ENCODE peak calls at places on chromosomes 3 and 15, in six cellular contexts. E is trophoblast cell, K is IMR-90, M is H9, G is mesenchymal stem cell, Q is H1. J is an unnamed sample.

GRCh38 chr15:82159922-82160321 is 102.6 kb downstream of the EFL1 start:
- DNase-seq in E (peak), K (peak), M (no peak), G (peak), Q (no peak), J (peak)

GRCh38 chr15:31870336-31871158 is 159.8 kb upstream of the CHRNA7 start:
- DNase-seq in E (peak), K (peak), M (peak), G (peak), Q (peak), J (peak)

GRCh38 chr15:26125664-26126063 is 262.5 kb upstream of the ATP10A start:
- DNase-seq in E (no peak), K (no peak), M (no peak), G (no peak), Q (no peak), J (no peak)

GRCh38 chr15:83653639-83654378 is at the start of gene ADAMTSL3:
- DNase-seq in E (peak), K (no peak), M (peak), G (peak), Q (peak), J (peak)

GRCh38 chr3:113764698-113765097 is 17.9 kb downstream of the ATP6V1A start:
- DNase-seq in E (no peak), K (no peak), M (no peak), G (no peak), Q (no peak), J (no peak)

GRCh38 chr3:138329984-138330293 is 288 bp upstream of the NME9 start:
- DNase-seq in E (no peak), K (no peak), M (no peak), G (no peak), Q (no peak), J (no peak)

GRCh38 chr3:71585891-71586809 is 2.6 kb upstream of the FOXP1 start:
- DNase-seq in E (peak), K (peak), M (no peak), G (peak), Q (no peak), J (no peak)

GRCh38 chr3:42376397-42376798 is 34.0 kb downstream of the LYZL4 start:
- DNase-seq in E (no peak), K (peak), M (no peak), G (peak), Q (no peak), J (no peak)

GRCh38 chr3:33355611-33356010 is 78.4 kb downstream of the FBXL2 start:
- DNase-seq in E (no peak), K (peak), M (no peak), G (no peak), Q (no peak), J (no peak)

GRCh38 chr3:70620367-70620766 is 307.9 kb upstream of the MDFIC2 start:
- DNase-seq in E (no peak), K (no peak), M (no peak), G (no peak), Q (no peak), J (no peak)

GRCh38 chr3:73804204-73804603 is 179.5 kb upstream of the PDZRN3 start:
- DNase-seq in E (no peak), K (no peak), M (no peak), G (no peak), Q (no peak), J (no peak)

GRCh38 chr3:170301404-170301803 is 56.1 kb upstream of the SKIL start:
- DNase-seq in E (peak), K (peak), M (no peak), G (no peak), Q (no peak), J (no peak)

GRCh38 chr3:89043406-89043947 is 63.9 kb upstream of the EPHA3 start:
- DNase-seq in E (no peak), K (no peak), M (no peak), G (no peak), Q (no peak), J (no peak)

GRCh38 chr3:74465652-74466415 is 148.6 kb downstream of the CNTN3 start:
- DNase-seq in E (peak), K (peak), M (no peak), G (no peak), Q (no peak), J (no peak)

GRCh38 chr3:27976933-27977332 is 254.8 kb upstream of the EOMES start:
- DNase-seq in E (peak), K (peak), M (no peak), G (no peak), Q (no peak), J (no peak)

GRCh38 chr15:56832125-56832524 is 86.3 kb upstream of the TCF12 start:
- DNase-seq in E (no peak), K (no peak), M (no peak), G (no peak), Q (no peak), J (no peak)

GRCh38 chr3:196207833-196208607 is 3.2 kb downstream of the ZDHHC19 start:
- DNase-seq in E (peak), K (no peak), M (peak), G (peak), Q (peak), J (peak)

GRCh38 chr3:134917631-134918030 is 122.6 kb downstream of the EPHB1 start:
- DNase-seq in E (no peak), K (no peak), M (no peak), G (no peak), Q (no peak), J (no peak)

GRCh38 chr3:126005951-126006350 is 37.0 kb downstream of the ROPN1B start:
- DNase-seq in E (no peak), K (peak), M (no peak), G (peak), Q (no peak), J (no peak)

GRCh38 chr3:147113293-147114045 is 292.9 kb downstream of the ZIC4 start:
- DNase-seq in E (peak), K (peak), M (no peak), G (peak), Q (no peak), J (no peak)

GRCh38 chr15:69074011-69074842 is 59.7 kb downstream of the NOX5 start:
- DNase-seq in E (peak), K (peak), M (peak), G (peak), Q (peak), J (peak)

GRCh38 chr3:127157181-127157828 is 35.6 kb upstream of the PRR23E start:
- DNase-seq in E (no peak), K (no peak), M (no peak), G (no peak), Q (no peak), J (no peak)

GRCh38 chr15:90412356-90413194 is 24.5 kb downstream of the IQGAP1 start:
- DNase-seq in E (peak), K (peak), M (peak), G (peak), Q (no peak), J (no peak)

GRCh38 chr3:46112984-46113383 is 85.7 kb upstream of the XCR1 start:
- DNase-seq in E (no peak), K (peak), M (no peak), G (no peak), Q (no peak), J (no peak)

GRCh38 chr3:138444104-138444503 is 9.7 kb downstream of the ESYT3 start:
- DNase-seq in E (peak), K (no peak), M (no peak), G (no peak), Q (no peak), J (no peak)

GRCh38 chr15:58146734-58147133 is 8.6 kb downstream of the AQP9 start:
- DNase-seq in E (peak), K (no peak), M (no peak), G (no peak), Q (no peak), J (no peak)

GRCh38 chr15:63978511-63979226 is 67.6 kb downstream of the DAPK2 start:
- DNase-seq in E (no peak), K (no peak), M (peak), G (no peak), Q (no peak), J (no peak)
- H3K14ac ChIP-seq in E (no peak), K (no peak), M (no peak), G (no peak), Q (no peak), J (no peak)

GRCh38 chr3:23810342-23811116 is 4.8 kb downstream of the UBE2E1 start:
- DNase-seq in E (peak), K (no peak), M (peak), G (peak), Q (peak), J (peak)
- H2BK120ac ChIP-seq in E (no peak), K (peak), M (no peak), G (peak), Q (no peak), J (peak)

GRCh38 chr3:136819784-136820640 is 1.1 kb downstream of the SLC35G2 start:
- DNase-seq in E (peak), K (peak), M (peak), G (peak), Q (no peak), J (peak)
- H3K23ac ChIP-seq in E (no peak), K (peak), M (no peak), G (no peak), Q (no peak), J (no peak)

GRCh38 chr15:41568350-41569017 is 9.5 kb downstream of the TYRO3 start:
- DNase-seq in E (no peak), K (peak), M (peak), G (peak), Q (peak), J (peak)

GRCh38 chr15:41566121-41566885 is 7.3 kb downstream of the TYRO3 start:
- DNase-seq in E (no peak), K (no peak), M (no peak), G (no peak), Q (no peak), J (no peak)

GRCh38 chr15:41567261-41567660 is 8.2 kb downstream of the TYRO3 start:
- DNase-seq in E (no peak), K (no peak), M (no peak), G (no peak), Q (no peak), J (no peak)

GRCh38 chr15:41565702-41566101 is 6.7 kb downstream of the TYRO3 start:
- DNase-seq in E (no peak), K (no peak), M (no peak), G (no peak), Q (no peak), J (no peak)

DNA sequence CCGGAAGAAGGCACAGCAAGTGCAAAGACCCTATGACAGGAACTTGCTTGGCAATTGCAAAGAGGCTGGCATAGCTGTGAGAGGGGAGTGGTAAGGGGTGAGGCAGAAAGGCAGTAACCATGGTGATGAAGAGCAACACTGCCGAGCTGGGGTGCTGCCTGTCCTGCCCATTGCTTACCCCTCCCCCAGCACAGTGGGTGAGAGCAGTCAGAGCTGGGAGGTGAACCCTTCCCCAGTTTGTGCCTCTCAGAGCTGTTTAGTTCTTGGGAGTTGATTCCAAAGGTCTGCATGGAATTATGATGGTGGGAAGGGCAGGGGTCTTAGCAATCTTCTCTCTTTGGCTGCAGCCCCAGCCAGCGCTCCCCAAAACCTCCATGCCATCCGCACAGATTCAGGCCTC is 8.9 kb downstream of the TYRO3 start:
- DNase-seq in E (no peak), K (no peak), M (peak), G (no peak), Q (no peak), J (peak)
- H3K14ac ChIP-seq in E (peak), K (peak), M (peak), G (no peak), Q (no peak), J (no peak)

DNA sequence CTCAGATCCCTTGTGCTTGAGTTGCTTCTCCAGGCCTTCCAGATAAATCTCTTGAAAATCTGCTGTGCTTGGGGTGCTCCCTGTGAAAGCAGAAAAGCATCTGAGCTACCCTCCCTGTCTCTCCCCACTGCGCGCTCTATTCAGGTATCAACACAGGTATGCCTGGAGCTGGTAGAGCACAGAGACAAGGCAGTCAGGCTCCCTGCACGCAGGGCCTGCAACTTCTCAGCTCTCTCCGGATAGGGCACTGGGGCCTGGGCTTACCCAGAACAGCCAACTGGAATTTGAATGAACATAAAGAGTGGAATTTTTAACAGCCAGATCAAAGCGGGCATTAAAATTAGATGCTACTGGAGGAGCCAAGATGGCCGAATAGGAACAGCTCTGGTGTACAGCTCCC is 183.6 kb downstream of the XXYLT1 start:
- DNase-seq in E (no peak), K (no peak), M (no peak), G (no peak), Q (no peak), J (no peak)
- H2BK120ac ChIP-seq in E (no peak), K (no peak), M (no peak), G (no peak), Q (no peak), J (no peak)

GRCh38 chr15:98841419-98841970 is 166.1 kb downstream of the PGPEP1L start:
- DNase-seq in E (no peak), K (no peak), M (no peak), G (no peak), Q (no peak), J (no peak)
- H3K23ac ChIP-seq in E (no peak), K (peak), M (no peak), G (no peak), Q (no peak), J (no peak)